ENCODE peak calls at places on chromosome 1, in seven cellular contexts. N is SK-N-SH, S is K562, P is HepG2, I is HCT116, T is GM12878, K is H1. Y is an unnamed sample.

GRCh38 chr1:47507921-47508894 is 70.4 kb downstream of the FOXD2 start:
- DNase-seq in S (peak), I (no peak), K (no peak), N (peak), P (peak), T (no peak), Y (peak)

GRCh38 chr1:116504308-116505156 is 66.3 kb downstream of the CD58 start:
- DNase-seq in N (no peak), T (peak), S (peak), I (no peak), P (no peak), K (no peak), Y (no peak)

GRCh38 chr1:100860397-100860991 is 34.1 kb downstream of the EXTL2 start:
- DNase-seq in T (no peak), K (no peak), I (no peak), P (no peak), N (no peak), S (no peak), Y (no peak)

GRCh38 chr1:200290010-200290685 is 119.7 kb downstream of the ZNF281 start:
- DNase-seq in P (peak), I (peak), K (no peak), N (peak), S (no peak), T (no peak), Y (peak)

GRCh38 chr1:173475564-173476196 is 1.5 kb upstream of the PRDX6 start:
- DNase-seq in I (no peak), S (no peak), N (peak), K (no peak), T (no peak), P (peak), Y (no peak)

GRCh38 chr1:66676616-66677298 is 75.5 kb upstream of the DYNLT5 start:
- DNase-seq in N (no peak), I (no peak), S (no peak), T (no peak), K (no peak), P (no peak), Y (no peak)

GRCh38 chr1:147748687-147749350 is 11.6 kb downstream of the GJA5 start:
- DNase-seq in P (no peak), T (no peak), S (no peak), N (no peak), K (no peak), I (no peak), Y (no peak)

GRCh38 chr1:43056981-43057391 is 98.3 kb upstream of the SLC2A1 start:
- DNase-seq in K (no peak), S (no peak), T (no peak), I (no peak), N (no peak), P (no peak), Y (no peak)

GRCh38 chr1:55060133-55060999 is 21.0 kb downstream of the PCSK9 start:
- DNase-seq in T (peak), I (no peak), K (no peak), P (no peak), S (no peak), N (no peak), Y (no peak)

GRCh38 chr1:231419738-231420298 is 2.3 kb downstream of the EGLN1 start:
- DNase-seq in I (no peak), K (no peak), P (no peak), T (no peak), S (peak), N (no peak), Y (no peak)

GRCh38 chr1:67850151-67850551 is 16.9 kb upstream of the GNG12 start:
- DNase-seq in I (peak), K (no peak), S (peak), P (no peak), T (no peak), N (peak), Y (no peak)

GRCh38 chr1:58783090-58783992 is 506 bp downstream of the JUN start:
- DNase-seq in T (no peak), I (no peak), S (peak), P (no peak), N (peak), K (no peak), Y (no peak)

GRCh38 chr1:153404768-153405167 is 11.6 kb upstream of the S100A7A start:
- DNase-seq in P (peak), I (peak), K (peak), S (peak), N (peak), T (no peak), Y (peak)

GRCh38 chr1:22500476-22500875 is 48.8 kb downstream of the ZBTB40 start:
- DNase-seq in T (no peak), K (no peak), S (no peak), I (peak), P (no peak), N (no peak), Y (no peak)
- TF ChIP-seq JUND in T (no peak), K (no peak), S (no peak), I (no peak), P (no peak), N (no peak), Y (no peak)

DNA sequence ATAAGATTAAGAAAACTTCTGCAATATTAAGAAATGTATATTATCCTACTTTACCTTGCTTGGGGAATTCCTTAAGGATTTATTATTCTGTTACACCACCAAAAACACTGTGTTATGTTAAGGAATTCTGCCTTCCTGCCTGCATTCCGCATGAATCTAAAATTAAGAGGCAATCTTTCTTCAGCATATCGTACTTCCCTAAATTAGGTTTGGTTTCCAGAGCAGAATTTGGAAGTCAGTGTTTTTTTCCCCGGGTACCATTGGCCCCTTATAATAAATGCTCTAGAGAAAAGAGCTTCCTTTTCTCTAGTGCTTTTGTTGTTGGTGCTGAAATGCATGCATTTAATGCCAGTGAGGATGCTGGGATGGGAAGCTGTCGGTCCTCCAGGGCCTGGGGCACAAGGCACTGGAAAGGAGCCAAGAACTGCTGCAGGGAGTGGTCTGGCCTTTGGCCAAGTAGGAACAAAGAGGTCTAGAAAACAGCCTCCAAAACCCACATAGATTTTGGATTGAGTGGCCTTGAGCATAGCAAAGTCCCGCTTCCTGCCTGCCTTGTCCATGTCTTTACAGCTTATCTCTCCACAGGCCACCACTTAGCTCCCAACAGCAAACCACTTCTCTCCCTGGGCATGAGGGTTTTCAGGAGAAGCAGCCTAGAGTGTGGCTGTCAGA is 69.9 kb downstream of the RRAGC start:
- DNase-seq in T (no peak), S (peak), K (no peak), P (peak), I (no peak), N (peak), Y (no peak)
- TF ChIP-seq JUND in T (no peak), S (peak), K (no peak), P (no peak), I (no peak), N (no peak), Y (no peak)

DNA sequence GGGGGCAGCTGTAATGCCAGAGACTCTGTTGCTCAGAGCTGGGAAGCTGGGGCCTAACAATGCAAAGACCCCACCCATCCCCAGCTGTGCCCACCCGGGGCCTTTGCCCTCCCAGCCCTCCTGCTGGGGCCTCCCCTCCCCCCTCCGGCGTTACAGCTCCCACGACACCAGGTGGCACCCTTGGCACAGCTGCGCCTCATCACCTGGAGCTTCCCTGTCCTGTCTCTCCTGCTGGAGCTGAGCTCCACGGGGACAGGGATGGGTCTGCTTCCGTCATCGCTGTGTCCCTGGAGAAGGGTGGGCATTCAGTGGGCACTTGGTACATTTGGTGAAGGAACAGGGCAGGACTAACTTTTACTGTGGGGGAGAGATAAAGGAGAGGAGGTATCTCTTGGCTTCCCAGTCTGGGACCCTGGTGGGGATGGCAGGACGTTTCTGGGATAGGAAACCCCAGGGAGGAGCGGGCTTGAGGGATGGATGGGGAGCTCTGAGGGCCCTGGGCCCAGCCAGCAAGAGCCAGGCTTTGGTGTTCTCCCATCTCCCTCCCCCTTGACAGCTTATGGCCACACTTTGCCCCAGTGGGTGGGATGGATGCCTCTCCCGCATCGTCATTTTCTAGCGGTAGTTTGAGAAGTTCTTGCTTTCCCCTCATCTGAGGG is 453.2 kb downstream of the PTPRU start:
- DNase-seq in K (no peak), T (no peak), I (no peak), N (peak), P (no peak), S (no peak), Y (peak)
- TF ChIP-seq JUND in K (no peak), T (no peak), I (no peak), N (no peak), P (no peak), S (no peak), Y (no peak)

DNA sequence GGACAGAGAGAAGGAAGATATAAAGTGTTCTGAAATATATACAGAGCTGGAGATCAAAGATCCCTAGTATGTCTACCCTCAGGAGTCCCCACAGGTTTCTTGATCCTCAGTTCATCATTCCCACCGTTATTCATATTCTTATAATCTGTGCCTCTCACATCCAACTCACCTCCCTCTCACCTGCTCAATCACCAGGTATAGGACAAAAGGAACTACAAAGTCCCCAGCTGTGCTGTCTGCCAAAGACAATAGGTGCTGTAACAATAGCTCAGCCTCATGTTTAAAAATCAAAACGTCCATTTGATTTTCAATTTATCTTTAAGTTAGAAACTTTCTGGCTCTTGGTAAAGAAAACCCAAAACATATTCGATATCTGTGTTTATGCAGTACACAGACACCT is 121.1 kb upstream of the PKN2 start:
- DNase-seq in I (no peak), P (no peak), T (no peak), K (no peak), S (no peak), N (no peak), Y (no peak)
- TF ChIP-seq JUND in I (no peak), P (no peak), T (no peak), K (no peak), S (no peak), N (no peak), Y (no peak)

DNA sequence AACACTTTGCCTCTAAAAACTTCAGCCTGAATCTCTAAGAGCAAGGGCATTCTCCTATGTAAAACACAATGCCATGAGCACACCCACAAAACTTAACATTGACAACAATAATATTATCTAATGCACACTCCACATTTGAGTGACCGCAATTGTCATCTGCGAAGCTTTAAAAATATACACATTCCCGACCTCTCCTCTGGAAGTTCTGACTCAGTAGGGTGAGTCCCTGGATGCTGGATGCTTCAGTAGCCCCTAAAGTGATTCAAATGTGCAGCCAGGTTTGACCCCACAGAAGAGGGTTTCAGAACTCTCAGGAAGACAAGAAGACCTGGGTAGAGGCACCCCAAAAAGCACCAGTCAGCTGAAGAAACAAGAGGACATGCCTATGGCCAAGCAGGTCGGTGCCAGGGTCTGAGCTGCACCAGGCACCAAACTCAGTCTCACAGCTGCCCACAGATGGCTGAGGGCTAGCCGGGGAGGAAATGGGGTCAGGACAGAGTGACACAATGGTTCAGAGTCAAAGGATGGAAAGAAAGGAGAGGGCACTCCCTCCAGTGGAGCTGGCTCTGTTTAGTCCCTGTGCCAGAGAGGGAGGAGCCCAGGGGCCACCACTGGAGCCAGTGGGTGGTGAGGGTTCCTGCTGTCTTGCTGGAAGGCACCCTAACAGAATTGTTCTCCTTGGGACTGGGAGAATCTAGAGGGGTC is 17.4 kb downstream of the PIK3C2B start:
- DNase-seq in I (no peak), S (no peak), K (no peak), N (no peak), P (no peak), T (no peak), Y (peak)
- TF ChIP-seq JUND in I (no peak), S (no peak), K (no peak), N (no peak), P (no peak), T (no peak), Y (no peak)

DNA sequence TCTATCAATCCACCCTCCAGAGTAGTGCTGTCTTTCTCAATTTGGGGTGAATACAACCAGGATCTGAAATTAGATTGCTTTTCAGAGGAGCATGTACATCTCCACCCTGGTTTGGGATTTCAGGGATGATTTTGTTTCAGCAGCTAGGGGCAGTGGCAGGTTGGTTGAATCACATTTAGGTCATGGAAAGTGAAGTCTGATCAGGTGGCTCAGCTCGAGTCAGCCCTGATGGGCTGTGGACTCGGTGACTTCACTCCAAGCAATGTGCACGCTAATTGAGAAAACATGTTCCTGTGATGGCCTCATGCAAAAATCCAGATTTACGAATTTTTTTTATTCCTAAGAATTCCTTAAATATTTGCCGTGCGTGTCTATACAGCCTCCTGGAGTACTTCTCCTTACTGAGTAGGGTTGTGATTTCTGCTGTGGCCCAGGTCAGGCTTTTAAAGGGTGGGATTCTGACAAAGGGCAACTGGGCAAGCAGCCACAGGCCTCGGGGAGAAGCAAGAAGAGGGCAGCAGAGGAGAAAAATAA is 7.5 kb downstream of the NGF start:
- DNase-seq in K (no peak), S (no peak), N (peak), P (no peak), T (no peak), I (no peak), Y (no peak)
- TF ChIP-seq JUND in K (no peak), S (no peak), N (no peak), P (no peak), T (no peak), I (no peak), Y (no peak)